ENCODE peak calls at places on chromosomes 2 and 18, in six cellular contexts. A, U, E, K, C and R are unnamed samples. For H3K4me1, the result is how much of the 10 kb centered on the place peaks cover.

GRCh38 chr18:3151379-3152264 is 68.1 kb downstream of the MYOM1 start:
- DNase-seq in K (no peak), E (no peak), C (no peak), A (no peak), U (peak), R (peak)

GRCh38 chr2:224354631-224355211 is 47.2 kb downstream of the FAM124B start:
- DNase-seq in A (no peak), U (no peak), K (no peak), E (no peak), C (no peak), R (peak)

GRCh38 chr2:196256585-196256984 is 85.2 kb upstream of the STK17B start:
- DNase-seq in U (no peak), C (no peak), E (no peak), A (no peak), K (no peak), R (no peak)

GRCh38 chr2:179297922-179298321 is 33.3 kb upstream of the SESTD1 start:
- DNase-seq in A (no peak), E (no peak), C (no peak), K (no peak), U (no peak), R (no peak)

GRCh38 chr2:97751752-97752151 is 38.4 kb downstream of the ZAP70 start:
- DNase-seq in C (no peak), K (peak), A (no peak), E (no peak), U (no peak), R (peak)

GRCh38 chr2:10863047-10863446 is 48.7 kb upstream of the KCNF1 start:
- DNase-seq in A (no peak), K (no peak), U (no peak), E (no peak), C (no peak), R (no peak)

GRCh38 chr2:74052732-74053712 is 68.3 kb downstream of the TET3 start:
- DNase-seq in K (no peak), E (no peak), C (no peak), A (no peak), U (no peak), R (no peak)

GRCh38 chr2:172207916-172208315 is 105.2 kb upstream of the DLX2 start:
- DNase-seq in A (no peak), C (no peak), U (peak), E (no peak), K (no peak), R (no peak)

GRCh38 chr2:10171006-10171800 is 48.7 kb downstream of the RRM2 start:
- DNase-seq in U (peak), C (peak), K (peak), E (no peak), A (no peak), R (no peak)

GRCh38 chr2:225842939-225843338 is 443.4 kb downstream of the NYAP2 start:
- DNase-seq in K (no peak), E (no peak), U (no peak), A (no peak), C (no peak), R (no peak)

GRCh38 chr2:128408349-128409305 is 90.0 kb upstream of the HS6ST1 start:
- DNase-seq in E (no peak), U (no peak), C (no peak), A (no peak), K (peak), R (no peak)

GRCh38 chr2:135600915-135601314 is 69.6 kb downstream of the R3HDM1 start:
- DNase-seq in U (no peak), E (no peak), C (no peak), A (no peak), K (no peak), R (peak)

GRCh38 chr2:112433932-112434730 is 686 bp upstream of the RGPD8 start:
- DNase-seq in K (peak), U (no peak), C (no peak), A (peak), E (no peak), R (no peak)

GRCh38 chr2:84959045-84959493 is 11.9 kb upstream of the KCMF1 start:
- DNase-seq in E (no peak), U (peak), A (no peak), C (no peak), K (no peak), R (peak)

GRCh38 chr18:58789856-58790255 is 74.8 kb upstream of the ZNF532 start:
- DNase-seq in A (no peak), C (no peak), K (no peak), E (no peak), U (no peak), R (no peak)

GRCh38 chr2:9665903-9666302 is 35.1 kb upstream of the YWHAQ start:
- DNase-seq in K (no peak), A (no peak), U (no peak), C (no peak), E (no peak), R (peak)

GRCh38 chr18:48828713-48829442 is 121.9 kb downstream of the SMAD7 start:
- DNase-seq in K (peak), U (peak), C (no peak), A (peak), E (no peak), R (no peak)

GRCh38 chr2:234493117-234493516 is 3.8 kb downstream of the ARL4C start:
- DNase-seq in A (peak), C (no peak), E (no peak), U (no peak), K (no peak), R (no peak)

GRCh38 chr2:234491897-234492296 is 5.0 kb downstream of the ARL4C start:
- DNase-seq in U (no peak), E (no peak), K (no peak), A (no peak), C (no peak), R (no peak)

GRCh38 chr2:234494361-234495075 is 2.4 kb downstream of the ARL4C start:
- DNase-seq in U (peak), C (no peak), K (no peak), E (no peak), A (peak), R (peak)

GRCh38 chr2:234491281-234491680 is 5.6 kb downstream of the ARL4C start:
- DNase-seq in K (no peak), C (no peak), U (no peak), A (no peak), E (no peak), R (no peak)

DNA sequence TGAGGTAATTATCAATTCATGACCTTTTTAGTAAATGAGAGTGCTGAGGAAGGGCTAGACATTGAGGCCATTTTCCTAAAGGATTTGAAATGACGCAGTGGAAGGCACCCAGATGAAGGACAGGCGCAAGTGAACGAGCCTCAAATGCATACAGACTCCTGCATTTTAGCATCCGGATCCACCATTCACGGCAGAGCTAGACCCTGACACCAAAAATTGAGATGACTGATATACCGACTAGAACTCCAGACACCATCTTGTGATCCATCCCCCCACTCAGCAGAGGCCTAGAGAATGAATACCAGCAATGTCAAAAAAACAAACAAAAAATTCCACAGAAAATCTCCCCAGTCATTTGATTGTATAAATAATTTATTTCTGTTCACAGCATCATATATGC is 4.2 kb downstream of the ARL4C start:
- DNase-seq in E (no peak), A (no peak), U (no peak), K (no peak), C (no peak), R (no peak)
- H3K4me1 ChIP-seq in E (under half), A (under half), U (under half), K (half or more), C (under half), R (under half)

GRCh38 chr2:12050381-12050780 is 303.9 kb downstream of the LPIN1 start:
- DNase-seq in K (no peak), U (peak), C (no peak), E (no peak), A (no peak), R (peak)
- TF ChIP-seq CTCF in K (no peak), U (no peak), C (no peak), E (no peak), A (no peak), R (no peak)

GRCh38 chr18:79403723-79404566 is 8.2 kb downstream of the NFATC1 start:
- DNase-seq in K (peak), U (no peak), E (no peak), A (no peak), C (peak), R (no peak)

GRCh38 chr18:79402209-79402576 is 6.5 kb downstream of the NFATC1 start:
- DNase-seq in U (no peak), A (no peak), E (no peak), C (no peak), K (peak), R (no peak)

GRCh38 chr18:79401494-79402208 is 5.9 kb downstream of the NFATC1 start:
- DNase-seq in C (peak), E (no peak), A (peak), U (no peak), K (peak), R (no peak)

GRCh38 chr18:79404567-79404910 is 8.8 kb downstream of the NFATC1 start:
- DNase-seq in E (no peak), U (no peak), C (peak), K (peak), A (no peak), R (no peak)

DNA sequence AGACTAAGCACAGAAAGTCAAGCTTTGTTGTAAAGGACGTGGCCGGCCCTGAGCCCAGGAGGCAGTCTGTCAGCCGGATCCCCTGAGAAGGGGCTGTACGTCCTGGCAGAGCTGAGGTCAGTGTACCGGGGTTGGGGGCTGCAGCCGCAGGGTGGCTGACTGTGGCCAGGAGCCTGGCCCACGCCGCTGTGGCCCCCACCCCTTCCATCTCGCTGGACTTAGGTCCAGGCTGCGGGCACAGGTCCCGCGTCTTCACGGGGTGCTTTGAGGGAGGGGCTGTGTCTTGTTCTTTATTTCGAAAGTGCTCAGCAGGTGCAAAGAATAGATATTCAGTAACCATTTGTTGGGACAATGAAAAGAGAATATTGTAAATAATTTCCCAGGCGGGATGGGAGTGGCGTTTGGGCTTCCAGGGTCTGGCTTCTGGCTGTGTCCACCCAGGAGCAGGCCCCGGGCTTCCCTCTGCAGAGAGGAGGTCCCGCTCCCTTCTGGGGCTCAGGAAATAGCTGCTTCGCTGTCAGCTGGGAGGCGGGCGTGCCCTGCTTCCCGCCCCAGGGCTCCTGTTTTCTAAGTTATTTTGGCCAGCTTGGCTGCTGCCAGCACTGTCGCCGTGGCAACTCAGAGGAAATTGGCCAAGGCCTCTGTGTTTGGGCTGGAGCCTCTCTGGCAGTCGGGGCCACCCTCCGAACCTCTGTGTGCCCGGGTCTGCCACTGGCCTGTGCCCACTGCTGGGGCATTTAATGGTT is 7.4 kb downstream of the NFATC1 start:
- DNase-seq in K (peak), E (no peak), A (peak), C (peak), U (no peak), R (peak)
- H3K4me1 ChIP-seq in K (half or more), E (half or more), A (under half), C (under half), U (under half), R (under half)

DNA sequence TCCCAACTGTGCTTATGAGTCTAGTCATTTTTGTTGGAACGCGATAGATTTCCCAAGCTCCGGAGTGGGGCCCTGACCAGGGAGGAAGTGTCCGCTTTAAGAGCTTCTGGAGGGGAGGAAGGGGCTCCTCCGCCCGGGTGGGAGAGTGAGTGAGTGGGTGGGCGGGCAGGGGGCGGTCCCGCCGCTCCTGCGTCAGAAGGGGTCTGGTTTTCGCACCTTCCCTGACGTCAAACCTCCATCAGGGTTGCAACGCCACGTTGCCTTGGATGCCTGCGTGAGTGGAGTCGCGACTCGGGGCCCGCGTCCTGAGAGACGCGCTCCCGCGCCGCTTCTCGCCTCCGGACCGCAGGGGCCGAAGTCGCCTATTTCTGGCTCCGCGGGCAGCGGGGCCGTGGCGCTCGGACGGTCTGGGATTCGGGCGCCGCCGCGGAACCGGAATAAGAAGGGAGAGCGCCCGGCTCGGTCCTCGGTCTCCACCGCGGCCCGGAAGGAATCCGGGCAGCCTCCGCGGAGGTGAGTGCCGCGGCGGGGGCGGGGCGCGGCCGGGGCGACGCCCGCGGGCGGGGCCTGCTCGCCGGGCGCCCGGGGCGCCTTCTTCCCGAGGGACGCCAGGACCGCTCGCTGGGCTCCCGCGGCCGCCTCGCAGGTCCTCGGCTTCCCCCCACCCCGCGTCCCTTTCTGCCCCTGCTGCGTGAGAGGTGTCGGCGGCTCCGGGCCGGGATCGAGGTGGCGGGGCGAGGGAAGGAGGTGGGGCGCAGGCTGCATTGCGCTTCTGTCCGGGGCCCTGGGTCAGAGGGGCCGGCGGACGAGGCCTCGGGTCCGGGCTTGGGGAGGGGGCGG is at the start of gene ZDBF2:
- DNase-seq in A (peak), U (peak), K (peak), E (peak), C (peak), R (peak)
- TF ChIP-seq CTCF in A (no peak), U (no peak), K (no peak), E (no peak), C (no peak), R (no peak)

GRCh38 chr2:98912221-98912851 is 23.7 kb downstream of the CRACDL start:
- DNase-seq in K (peak), A (peak), U (peak), E (no peak), C (no peak), R (peak)

GRCh38 chr2:98911126-98911375 is 25.0 kb downstream of the CRACDL start:
- DNase-seq in K (no peak), C (no peak), E (no peak), U (no peak), A (no peak), R (no peak)

GRCh38 chr2:98912957-98913915 is 22.8 kb downstream of the CRACDL start:
- DNase-seq in K (peak), C (no peak), A (peak), U (no peak), E (no peak), R (peak)

GRCh38 chr2:98910349-98911125 is 25.5 kb downstream of the CRACDL start:
- DNase-seq in U (no peak), C (no peak), K (peak), E (no peak), A (peak), R (no peak)

DNA sequence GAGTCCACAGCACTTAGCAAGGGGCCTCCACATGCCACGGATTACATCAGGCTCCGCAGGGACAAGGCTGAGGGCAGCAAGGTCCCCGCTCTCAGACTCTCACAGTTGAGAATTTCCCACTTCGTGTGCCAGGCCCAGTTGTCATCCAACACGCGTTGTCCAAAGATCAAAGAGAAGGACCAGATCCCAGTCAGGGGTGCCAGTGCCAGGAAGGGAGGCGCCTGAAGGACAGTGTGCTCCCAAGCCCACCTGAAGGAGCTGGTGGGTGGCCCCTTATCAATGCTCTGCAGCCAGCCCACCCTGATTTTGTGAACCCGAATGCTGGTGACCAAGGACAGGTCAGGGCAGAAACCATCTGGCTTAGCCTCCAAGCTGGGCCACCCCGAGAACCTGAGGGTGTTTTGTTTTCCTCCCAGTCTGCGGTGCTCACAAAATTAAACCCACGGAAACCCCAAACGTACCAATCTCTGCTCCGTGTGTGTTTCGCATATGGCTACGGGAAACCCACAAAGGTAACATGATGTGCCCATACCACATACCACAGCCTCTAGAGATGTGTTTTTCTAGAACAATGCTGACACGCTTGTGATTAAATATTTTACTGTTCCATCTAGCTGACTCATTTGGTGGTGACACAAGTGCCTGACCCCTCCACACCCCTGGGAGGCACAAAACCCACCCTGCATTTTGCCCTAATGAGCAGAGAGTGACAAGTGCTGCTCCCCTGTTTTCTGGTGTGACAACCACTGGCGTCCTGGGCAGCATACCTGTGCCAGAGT is 24.5 kb downstream of the CRACDL start:
- DNase-seq in A (peak), E (no peak), K (peak), U (peak), C (no peak), R (no peak)
- H3K4me1 ChIP-seq in A (under half), E (half or more), K (under half), U (under half), C (under half), R (under half)

GRCh38 chr2:12716250-12717190 is at the start of gene TRIB2:
- DNase-seq in K (peak), A (peak), U (peak), E (peak), C (peak), R (peak)

GRCh38 chr2:12715878-12716249 is 872 bp upstream of the TRIB2 start:
- DNase-seq in A (peak), C (peak), E (peak), K (peak), U (peak), R (peak)

GRCh38 chr2:12717988-12718661 is 1.4 kb downstream of the TRIB2 start:
- DNase-seq in A (peak), U (peak), K (peak), C (no peak), E (peak), R (peak)

GRCh38 chr2:12718662-12719399 is 2.1 kb downstream of the TRIB2 start:
- DNase-seq in K (peak), E (no peak), C (no peak), U (peak), A (no peak), R (peak)

DNA sequence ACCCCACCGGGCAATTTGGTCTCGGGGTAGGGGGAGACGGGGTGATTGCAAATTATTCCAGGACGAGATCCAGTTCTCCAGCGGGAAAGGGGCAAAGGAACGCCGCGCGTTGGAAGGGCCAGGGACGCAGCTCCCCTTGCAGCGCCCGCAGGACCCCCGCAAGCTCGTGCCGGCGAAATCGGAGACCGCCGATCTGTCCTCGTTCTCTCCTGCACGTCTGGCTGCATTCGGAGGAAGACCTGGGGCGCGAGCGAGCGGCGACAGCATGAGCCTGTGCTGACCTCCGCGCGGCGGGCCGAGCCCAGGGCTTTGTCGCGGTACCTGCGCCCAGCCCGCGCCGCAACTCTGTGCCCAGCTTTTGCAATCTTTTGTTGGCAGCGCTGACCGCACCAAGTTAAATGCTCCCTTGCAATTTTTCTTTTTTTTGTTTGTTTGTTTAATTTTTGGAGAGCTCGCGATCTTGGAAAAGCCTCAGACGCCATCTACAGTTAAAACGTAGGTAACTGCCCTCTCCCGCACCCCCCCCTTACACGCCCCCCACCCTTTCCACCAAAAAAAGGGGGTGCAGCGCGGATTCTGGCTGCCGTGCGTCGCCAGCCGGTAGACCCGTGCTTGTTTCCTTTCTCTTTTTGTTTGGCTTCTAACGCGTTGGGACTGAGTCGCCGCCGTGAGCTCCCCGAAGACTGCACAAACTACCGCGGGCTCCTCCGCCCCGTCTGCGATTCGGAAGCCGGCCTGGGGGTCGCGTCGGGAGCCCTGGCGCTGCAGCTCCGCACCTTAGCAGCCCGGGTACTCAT is 653 bp downstream of the TRIB2 start:
- DNase-seq in A (peak), K (peak), E (peak), C (peak), U (peak), R (peak)
- TF ChIP-seq CTCF in A (no peak), K (peak), E (peak), C (peak), U (peak), R (peak)

DNA sequence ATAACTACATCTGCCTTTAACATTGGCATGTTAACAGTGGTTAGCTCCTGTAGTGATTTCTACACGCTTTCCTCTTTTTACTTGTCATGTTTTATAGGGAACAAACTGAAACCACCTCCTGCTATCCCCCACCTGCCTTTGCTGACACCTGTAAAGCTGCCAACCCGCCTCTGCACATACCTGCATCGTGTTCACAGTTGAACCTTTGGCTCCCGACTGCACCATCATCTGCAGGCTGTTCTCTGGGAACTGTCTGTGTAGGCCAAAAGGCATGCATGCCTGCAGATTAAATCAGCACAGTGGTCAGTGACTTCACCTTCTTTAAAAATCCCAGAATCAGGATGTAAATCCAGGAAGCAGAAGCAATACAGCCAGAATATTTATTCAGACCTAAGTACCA is 58.7 kb downstream of the POLR1A start:
- DNase-seq in C (no peak), A (peak), K (no peak), U (no peak), E (no peak), R (no peak)
- H3K4me1 ChIP-seq in C (under half), A (under half), K (under half), U (under half), E (under half), R (under half)